ENCODE peak calls at places on chromosome 3, in five cellular contexts. W, C, H, V and A are unnamed samples.

GRCh38 chr3:131033480-131034080 is 6.9 kb downstream of the NEK11 start:
- DNase-seq in W (no peak), C (no peak), H (peak), V (no peak), A (peak)

GRCh38 chr3:95341314-95341713 is 1278.5 kb downstream of the NSUN3 start:
- DNase-seq in W (no peak), C (no peak), H (peak), V (no peak), A (no peak)

GRCh38 chr3:127159547-127159946 is 33.4 kb upstream of the PRR23E start:
- DNase-seq in W (no peak), C (no peak), H (no peak), V (no peak), A (no peak)

GRCh38 chr3:14925729-14926591 is 21.4 kb upstream of the NR2C2 start:
- DNase-seq in W (no peak), C (no peak), H (peak), V (no peak), A (peak)

GRCh38 chr3:111070772-111071256 is 802 bp upstream of the NECTIN3 start:
- DNase-seq in W (peak), C (no peak), H (peak), V (no peak), A (no peak)

GRCh38 chr3:133041524-133041829 is 3.3 kb downstream of the TMEM108 start:
- DNase-seq in W (no peak), C (no peak), H (no peak), V (no peak), A (no peak)

GRCh38 chr3:43621406-43621973 is 321 bp downstream of the ANO10 start:
- DNase-seq in W (peak), C (no peak), H (no peak), V (no peak), A (peak)

GRCh38 chr3:4582634-4583033 is 89.5 kb downstream of the ITPR1 start:
- DNase-seq in W (no peak), C (no peak), H (no peak), V (no peak), A (no peak)

GRCh38 chr3:18410205-18410604 is 14.9 kb downstream of the SATB1 start:
- DNase-seq in W (no peak), C (no peak), H (no peak), V (no peak), A (no peak)

GRCh38 chr3:38130219-38130618 is 6.7 kb downstream of the ACAA1 start:
- DNase-seq in W (no peak), C (no peak), H (no peak), V (no peak), A (no peak)

GRCh38 chr3:64203216-64203615 is 22.1 kb downstream of the PRICKLE2 start:
- DNase-seq in W (no peak), C (no peak), H (no peak), V (no peak), A (no peak)

GRCh38 chr3:194072097-194072428 is 63.9 kb upstream of the HES1 start:
- DNase-seq in W (no peak), C (no peak), H (no peak), V (no peak), A (no peak)

GRCh38 chr3:15300318-15301078 is 31.9 kb downstream of the SH3BP5 start:
- DNase-seq in W (no peak), C (peak), H (no peak), V (peak), A (no peak)

GRCh38 chr3:172622916-172623700 is 87.8 kb downstream of the NCEH1 start:
- DNase-seq in W (peak), C (no peak), H (no peak), V (no peak), A (peak)

GRCh38 chr3:159252772-159253384 is 451.0 kb downstream of the MFSD1 start:
- DNase-seq in W (no peak), C (no peak), H (peak), V (no peak), A (peak)

DNA sequence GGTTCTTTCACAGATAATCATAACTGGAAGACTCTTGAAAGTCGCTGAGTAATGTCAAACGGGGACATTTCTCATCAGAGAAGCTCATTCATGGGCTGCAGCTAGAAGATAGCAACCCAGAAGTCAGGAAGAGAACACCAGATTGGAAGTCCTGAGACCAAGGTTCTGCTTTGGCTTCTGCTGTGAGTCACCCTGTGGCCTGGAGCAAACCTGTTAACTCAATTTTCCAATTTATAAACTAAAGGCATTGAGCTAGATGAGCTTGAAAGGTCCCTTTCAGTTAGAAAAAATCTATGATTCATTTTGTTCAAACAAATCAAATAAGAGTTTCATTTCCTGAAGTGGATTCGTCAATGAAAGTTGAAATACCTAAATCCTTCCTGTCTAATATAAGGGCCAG is 402.2 kb downstream of the EPHB1 start:
- DNase-seq in W (no peak), C (no peak), H (no peak), V (no peak), A (no peak)
- TF ChIP-seq POLR2A in W (no peak), C (no peak), H (no peak), V (no peak), A (no peak)

GRCh38 chr3:21704796-21705195 is 46.2 kb downstream of the ZNF385D start:
- DNase-seq in W (no peak), C (no peak), H (no peak), V (no peak), A (no peak)
- TF ChIP-seq POLR2A in W (no peak), C (no peak), H (no peak), V (no peak), A (no peak)

DNA sequence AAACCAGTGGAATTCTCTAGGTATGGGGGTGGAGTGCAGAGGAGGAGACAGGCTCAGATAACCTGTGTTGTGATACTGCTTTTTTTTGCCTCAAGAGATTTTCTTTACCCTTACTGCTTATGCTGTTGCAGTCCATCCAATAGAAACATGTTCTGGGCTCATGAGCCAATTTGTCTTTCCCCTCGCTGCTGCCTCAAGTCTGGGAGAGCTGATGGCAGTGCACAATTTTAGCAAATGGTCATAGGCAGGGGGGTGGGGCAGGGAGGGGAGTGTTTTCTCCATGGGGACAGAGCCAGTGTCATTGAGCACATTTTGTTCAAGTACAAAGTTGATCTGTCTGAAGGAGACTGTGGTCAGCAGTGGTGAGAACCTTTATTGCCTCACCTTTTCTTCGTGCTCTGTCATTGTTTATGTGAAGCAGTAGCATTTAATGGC is 134.9 kb downstream of the MBNL1 start:
- DNase-seq in W (no peak), C (peak), H (no peak), V (peak), A (no peak)
- TF ChIP-seq POLR2A in W (no peak), C (no peak), H (no peak), V (peak), A (no peak)

GRCh38 chr3:150627557-150627956 is 24.4 kb downstream of the SELENOT start:
- DNase-seq in W (no peak), C (no peak), H (no peak), V (no peak), A (no peak)

GRCh38 chr3:150635526-150635925 is 32.4 kb downstream of the SELENOT start:
- DNase-seq in W (no peak), C (no peak), H (no peak), V (no peak), A (no peak)

GRCh38 chr3:150636258-150636657 is 33.1 kb downstream of the SELENOT start:
- DNase-seq in W (no peak), C (no peak), H (no peak), V (no peak), A (no peak)

GRCh38 chr3:150635076-150635475 is 32.0 kb downstream of the SELENOT start:
- DNase-seq in W (no peak), C (no peak), H (no peak), V (no peak), A (no peak)

DNA sequence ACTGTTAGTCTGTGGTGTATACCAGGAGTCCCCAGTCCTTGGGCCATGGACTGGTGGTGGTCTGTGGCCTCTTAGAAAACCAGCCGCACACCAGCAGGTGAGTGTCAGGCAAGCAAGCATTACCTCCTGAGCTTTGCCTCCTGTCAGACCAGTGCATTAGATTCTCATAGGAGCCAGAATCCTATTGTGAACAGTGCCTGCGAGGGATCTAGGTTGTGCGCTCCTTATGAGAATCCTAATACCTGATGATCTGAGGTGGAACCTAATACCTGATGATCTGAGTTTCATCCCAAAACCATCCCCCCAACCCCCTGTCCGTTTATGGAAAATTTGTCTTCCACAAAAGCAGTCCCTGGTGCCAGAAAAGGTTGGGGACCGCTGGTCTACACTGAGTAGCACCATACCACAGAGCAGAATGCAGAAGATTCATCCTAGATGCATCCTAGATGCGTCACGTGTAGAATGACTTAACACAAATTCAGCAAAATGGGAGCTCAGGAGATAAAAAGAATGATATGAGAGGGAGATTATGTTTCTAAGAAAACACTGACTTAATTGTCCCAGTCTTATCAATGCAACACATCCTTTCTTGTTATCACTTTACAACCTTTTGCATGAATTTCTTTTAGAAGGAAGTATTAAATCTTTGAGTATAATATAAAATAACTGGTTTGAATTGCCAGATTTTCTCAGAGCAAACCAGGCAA is 28.5 kb downstream of the SELENOT start:
- DNase-seq in W (no peak), C (no peak), H (no peak), V (no peak), A (peak)
- TF ChIP-seq POLR2A in W (no peak), C (no peak), H (no peak), V (no peak), A (no peak)

DNA sequence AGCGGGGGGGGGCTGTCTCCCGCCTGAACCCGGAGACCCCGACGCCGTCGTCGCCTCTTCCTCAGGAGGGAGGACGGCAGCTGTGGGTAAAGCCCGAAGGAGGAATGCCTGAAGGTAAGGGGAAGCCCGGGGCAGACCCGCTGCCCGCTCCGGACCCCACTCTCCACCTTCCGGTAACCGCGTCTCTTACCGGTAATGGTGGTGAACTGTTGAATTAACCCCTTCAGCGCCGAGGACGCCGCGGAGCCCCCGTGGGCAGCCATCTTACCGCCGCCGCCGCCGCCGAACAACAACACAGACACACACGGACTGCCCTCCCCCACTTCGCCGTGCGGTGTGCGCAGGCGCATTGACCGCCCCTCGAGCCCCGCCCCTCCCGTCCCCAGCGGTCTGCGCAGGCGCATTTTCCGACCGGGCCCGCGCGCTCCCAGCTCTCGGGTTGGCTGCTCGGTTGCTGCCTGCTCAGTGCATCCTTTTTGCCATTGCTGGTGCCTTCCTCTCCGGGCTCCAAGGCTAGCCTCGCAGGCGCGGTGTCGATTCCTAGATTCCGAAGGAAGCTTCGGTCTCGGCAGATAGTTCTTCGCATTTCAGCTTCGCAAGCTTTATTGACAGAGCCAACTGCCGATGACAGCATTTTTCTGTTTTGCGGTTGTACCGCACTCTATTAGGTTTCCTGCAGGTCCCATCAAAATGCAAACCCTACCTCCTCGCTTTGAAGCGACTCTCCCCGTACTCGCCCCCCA is at the start of gene UBXN7:
- DNase-seq in W (peak), C (peak), H (peak), V (peak), A (peak)
- TF ChIP-seq POLR2A in W (peak), C (peak), H (peak), V (peak), A (peak)

DNA sequence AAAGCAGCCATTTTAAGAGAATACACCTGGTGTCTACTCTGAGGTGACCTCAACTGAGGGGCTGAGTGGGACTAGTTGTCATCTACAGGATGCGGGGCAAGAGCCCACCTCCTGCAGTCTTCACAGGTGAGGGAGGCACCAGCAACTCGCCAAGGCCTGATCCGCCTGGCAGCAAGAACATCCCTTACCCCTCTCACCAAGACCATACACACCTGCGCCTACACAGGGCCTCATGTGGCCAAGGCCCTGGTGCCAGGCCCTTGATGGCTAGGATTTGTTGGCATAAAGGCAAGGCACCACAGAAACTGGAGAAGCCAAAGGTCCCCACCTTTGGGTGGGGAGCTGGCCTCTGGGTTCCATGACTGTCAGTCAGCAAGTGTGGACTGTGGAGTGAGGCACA is 18.4 kb downstream of the ELP6 start:
- DNase-seq in W (no peak), C (no peak), H (no peak), V (no peak), A (no peak)
- TF ChIP-seq POLR2A in W (no peak), C (no peak), H (no peak), V (no peak), A (no peak)

DNA sequence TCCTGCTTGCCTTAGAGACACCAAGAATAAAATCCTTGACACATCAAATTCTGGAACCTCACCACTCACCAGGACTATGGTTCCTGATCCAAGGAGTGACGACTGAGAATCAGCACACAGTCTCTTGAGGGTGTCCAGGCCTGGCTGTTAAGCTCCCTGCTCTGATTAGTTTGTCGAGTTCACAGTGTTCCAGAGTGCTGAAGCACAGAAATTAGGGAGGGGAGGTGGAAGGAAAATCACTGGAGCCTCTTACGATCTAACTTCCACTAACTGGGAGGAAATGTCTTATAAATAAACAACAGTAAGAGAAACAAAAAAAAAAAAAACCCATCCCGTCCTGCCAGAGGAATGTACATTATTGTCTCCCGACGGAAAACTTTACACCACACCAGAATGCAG is 330.2 kb downstream of the TIGIT start:
- DNase-seq in W (peak), C (peak), H (peak), V (peak), A (no peak)
- TF ChIP-seq POLR2A in W (no peak), C (no peak), H (no peak), V (peak), A (no peak)

GRCh38 chr3:32238816-32239637 is 547 bp downstream of the CMTM8 start:
- DNase-seq in W (peak), C (no peak), H (no peak), V (peak), A (peak)

GRCh38 chr3:32237670-32238026 is 832 bp upstream of the CMTM8 start:
- DNase-seq in W (no peak), C (no peak), H (no peak), V (no peak), A (no peak)

GRCh38 chr3:32236377-32236776 is 2.1 kb upstream of the CMTM8 start:
- DNase-seq in W (no peak), C (no peak), H (no peak), V (no peak), A (no peak)

GRCh38 chr3:32239638-32240550 is 1.4 kb downstream of the CMTM8 start:
- DNase-seq in W (no peak), C (no peak), H (peak), V (no peak), A (peak)

DNA sequence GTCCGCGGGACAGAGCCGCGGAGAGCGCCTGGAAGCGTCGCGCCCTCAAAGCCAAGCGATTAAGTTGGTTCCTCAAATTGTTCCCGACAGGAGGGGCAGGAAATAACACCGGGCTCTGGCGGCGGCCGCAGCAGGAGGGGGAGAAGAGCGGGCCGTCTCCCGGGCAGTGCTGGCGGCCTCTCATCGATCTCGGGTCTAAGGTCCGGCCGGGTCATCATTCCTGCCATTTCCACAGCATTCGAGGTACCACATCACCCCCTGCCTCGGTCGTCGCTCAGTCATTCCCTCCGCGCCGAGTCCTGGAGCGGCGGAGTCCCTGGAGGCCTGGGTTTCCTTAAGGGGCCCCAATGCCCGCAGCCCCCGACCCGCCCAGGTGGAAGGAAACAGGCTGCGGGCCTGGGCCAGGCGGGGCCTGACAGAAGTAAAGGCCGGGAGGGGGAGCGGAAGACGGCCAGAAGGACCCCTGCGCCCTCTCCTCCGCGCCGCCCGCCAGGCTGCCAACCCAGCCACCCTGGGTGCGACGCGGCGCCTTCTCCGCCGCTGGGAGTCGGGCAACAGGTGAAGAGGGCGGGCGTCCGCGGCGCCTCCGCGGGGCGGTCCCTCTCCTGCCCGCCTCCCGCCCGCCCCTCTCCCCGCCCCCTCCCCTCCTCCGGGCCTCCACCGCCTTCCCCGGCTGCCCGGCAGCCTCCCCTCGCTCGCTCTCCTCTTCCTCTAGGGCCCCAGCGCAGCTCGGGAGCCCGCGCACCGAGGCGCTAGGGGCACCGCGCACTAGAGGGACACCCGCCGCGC is at the start of gene CMTM8:
- DNase-seq in W (peak), C (no peak), H (peak), V (peak), A (peak)
- TF ChIP-seq POLR2A in W (no peak), C (peak), H (peak), V (no peak), A (no peak)